ENCODE peak calls at places on chromosomes 3 and 15, in six cellular contexts. E is cerebellar cortex, N is HS-27A, V is globus pallidus, F is GM13977, Z is amygdala. Q is an unnamed sample.

GRCh38 chr15:96270581-96271172 is 59.8 kb upstream of the NR2F2 start:
- DNase-seq in E (no peak), N (no peak), V (no peak), F (no peak), Z (no peak), Q (no peak)

GRCh38 chr15:69801132-69801531 is 296.6 kb downstream of the TLE3 start:
- DNase-seq in E (no peak), N (no peak), V (no peak), F (no peak), Z (no peak), Q (no peak)

GRCh38 chr15:31327674-31328424 is 1.2 kb downstream of the KLF13 start:
- DNase-seq in E (no peak), N (no peak), V (no peak), F (peak), Z (no peak), Q (no peak)

GRCh38 chr3:33115024-33115768 is 1.4 kb downstream of the CRTAP start:
- DNase-seq in E (peak), N (peak), V (peak), F (no peak), Z (peak), Q (peak)

GRCh38 chr15:82093774-82094211 is 48.0 kb upstream of the MEX3B start:
- DNase-seq in E (no peak), N (peak), V (no peak), F (no peak), Z (no peak), Q (no peak)

GRCh38 chr15:25741253-25741575 is 121.9 kb downstream of the ATP10A start:
- DNase-seq in E (no peak), N (no peak), V (no peak), F (no peak), Z (no peak), Q (no peak)

GRCh38 chr15:88194162-88194561 is 62.4 kb downstream of the NTRK3 start:
- DNase-seq in E (no peak), N (no peak), V (no peak), F (no peak), Z (no peak), Q (no peak)

GRCh38 chr3:188097786-188098185 is 56.2 kb upstream of the LPP start:
- DNase-seq in E (no peak), N (no peak), V (peak), F (no peak), Z (no peak), Q (peak)

GRCh38 chr3:9718118-9718517 is 13.4 kb upstream of the BRPF1 start:
- DNase-seq in E (no peak), N (no peak), V (no peak), F (no peak), Z (no peak), Q (no peak)

GRCh38 chr3:53850895-53851294 is 4.5 kb downstream of the IL17RB start:
- DNase-seq in E (peak), N (no peak), V (no peak), F (no peak), Z (no peak), Q (no peak)

GRCh38 chr3:6928064-6928463 is 67.1 kb downstream of the GRM7 start:
- DNase-seq in E (no peak), N (no peak), V (no peak), F (no peak), Z (no peak), Q (no peak)

GRCh38 chr3:127458698-127459097 is 131.8 kb downstream of the TPRA1 start:
- DNase-seq in E (no peak), N (no peak), V (no peak), F (peak), Z (no peak), Q (no peak)

GRCh38 chr3:47266709-47267489 is 15.7 kb downstream of the KIF9 start:
- DNase-seq in E (no peak), N (peak), V (peak), F (peak), Z (peak), Q (peak)

GRCh38 chr15:57245130-57245529 is 131.2 kb upstream of the CGNL1 start:
- DNase-seq in E (no peak), N (no peak), V (no peak), F (no peak), Z (no peak), Q (no peak)

GRCh38 chr15:75371901-75372688 is 3.7 kb upstream of the MAN2C1 start:
- DNase-seq in E (no peak), N (no peak), V (no peak), F (no peak), Z (no peak), Q (no peak)

GRCh38 chr3:196585044-196585757 is 16.7 kb downstream of the FBXO45 start:
- DNase-seq in E (no peak), N (no peak), V (no peak), F (no peak), Z (no peak), Q (no peak)

GRCh38 chr3:24242012-24242698 is 252.5 kb downstream of the THRB start:
- DNase-seq in E (no peak), N (peak), V (peak), F (no peak), Z (no peak), Q (peak)

GRCh38 chr3:17518189-17519059 is 224.0 kb downstream of the TBC1D5 start:
- DNase-seq in E (peak), N (no peak), V (peak), F (no peak), Z (no peak), Q (peak)

GRCh38 chr3:1734494-1735122 is 364.1 kb upstream of the CNTN4 start:
- DNase-seq in E (no peak), N (no peak), V (no peak), F (no peak), Z (no peak), Q (no peak)

GRCh38 chr3:17639765-17640164 is 102.7 kb downstream of the TBC1D5 start:
- DNase-seq in E (no peak), N (peak), V (no peak), F (no peak), Z (no peak), Q (no peak)

GRCh38 chr15:25408428-25408827 is 30.4 kb downstream of the UBE3A start:
- DNase-seq in E (peak), N (no peak), V (no peak), F (no peak), Z (no peak), Q (peak)

GRCh38 chr3:86723433-86723832 is 267.5 kb downstream of the VGLL3 start:
- DNase-seq in E (no peak), N (no peak), V (no peak), F (no peak), Z (no peak), Q (no peak)